ENCODE peak calls at places on chromosome 15, in seven cellular contexts. T is brain microvascular endothelial cell; Y is SW480; N is skeletal muscle cell; H is stimulated activated CD4-positive, alpha-beta T cell treated with anti-CD3 and anti-CD28 coated beads, Interleukin-2, amount 100 ng/mL, for 48 hours; X is NCI-H2029; I is SK-N-SH. S is an unnamed sample.

GRCh38 chr15:74041777-74042435 is 40.4 kb downstream of the GOLGA6A start:
- DNase-seq in T (no peak), Y (no peak), N (no peak), H (no peak), X (no peak), I (no peak), S (no peak)

GRCh38 chr15:101710806-101711205 is 13.5 kb downstream of the TARS3 start:
- DNase-seq in T (peak; percentile 61), Y (peak; percentile 8), N (no peak), H (no peak), X (no peak), I (no peak), S (no peak)

GRCh38 chr15:51227967-51228783 is 110.2 kb downstream of the CYP19A1 start:
- DNase-seq in T (peak; percentile 80), Y (peak; percentile 73), N (peak; percentile 67), H (no peak), X (no peak), I (no peak), S (no peak)

GRCh38 chr15:28962851-28963710 is 77.3 kb downstream of the APBA2 start:
- DNase-seq in T (no peak), Y (no peak), N (no peak), H (no peak), X (no peak), I (no peak), S (no peak)

GRCh38 chr15:70502576-70502975 is 260.8 kb downstream of the UACA start:
- DNase-seq in T (no peak), Y (no peak), N (no peak), H (no peak), X (no peak), I (no peak), S (no peak)

GRCh38 chr15:63815211-63815610 is 18.5 kb downstream of the HERC1 start:
- DNase-seq in T (no peak), Y (no peak), N (no peak), H (no peak), X (no peak), I (no peak), S (no peak)

GRCh38 chr15:77030928-77031375 is 36.0 kb downstream of the PSTPIP1 start:
- DNase-seq in T (no peak), Y (no peak), N (no peak), H (no peak), X (no peak), I (peak; percentile 29), S (no peak)

GRCh38 chr15:52440414-52440813 is 88.3 kb downstream of the MYO5A start:
- DNase-seq in T (peak; percentile 21), Y (peak; percentile 46), N (peak; percentile 26), H (no peak), X (no peak), I (no peak), S (no peak)

GRCh38 chr15:69983696-69984265 is 113.9 kb downstream of the TLE3 start:
- DNase-seq in T (peak; percentile 19), Y (peak; percentile 61), N (no peak), H (no peak), X (no peak), I (no peak), S (no peak)

S was measured in SK-N-DZ.